ENCODE peak calls at places on chromosome 11, in six cellular contexts. P is WTC11, G is K562, K is HepG2, V is GM12878, B is HCT116. Q is an unnamed sample.

GRCh38 chr11:14577835-14578529 is 57.8 kb upstream of the PSMA1 start:
- DNase-seq in P (no peak), G (no peak), K (no peak), V (no peak), B (no peak), Q (no peak)

GRCh38 chr11:20278727-20279126 is 84.8 kb upstream of the HTATIP2 start:
- DNase-seq in P (no peak), G (no peak), K (no peak), V (no peak), B (no peak), Q (no peak)

GRCh38 chr11:41848349-41848748 is 388.9 kb upstream of the LRRC4C start:
- DNase-seq in P (no peak), G (no peak), K (no peak), V (no peak), B (no peak), Q (no peak)

GRCh38 chr11:115653926-115654325 is 149.7 kb upstream of the CADM1 start:
- DNase-seq in P (no peak), G (no peak), K (no peak), V (no peak), B (no peak), Q (no peak)

GRCh38 chr11:71371674-71372069 is 76.5 kb downstream of the DHCR7 start:
- DNase-seq in P (no peak), G (no peak), K (no peak), V (no peak), B (no peak), Q (no peak)

GRCh38 chr11:12089473-12089872 is 20.9 kb upstream of the MICAL2 start:
- DNase-seq in P (no peak), G (no peak), K (no peak), V (no peak), B (no peak), Q (no peak)

GRCh38 chr11:3849297-3849874 is 6.1 kb upstream of the STIM1 start:
- DNase-seq in P (no peak), G (peak), K (peak), V (no peak), B (no peak), Q (no peak)

GRCh38 chr11:66687831-66688281 is 10.2 kb upstream of the RBM4B start:
- DNase-seq in P (no peak), G (no peak), K (no peak), V (no peak), B (no peak), Q (no peak)

GRCh38 chr11:72719144-72719543 is 33.1 kb downstream of the ARAP1 start:
- DNase-seq in P (no peak), G (no peak), K (no peak), V (no peak), B (no peak), Q (no peak)

GRCh38 chr11:131568318-131568717 is 197.9 kb downstream of the NTM start:
- DNase-seq in P (no peak), G (no peak), K (no peak), V (no peak), B (no peak), Q (no peak)

GRCh38 chr11:77506857-77507256 is 33.0 kb upstream of the PAK1 start:
- DNase-seq in P (no peak), G (no peak), K (no peak), V (no peak), B (peak), Q (no peak)

GRCh38 chr11:96012086-96012824 is 88.3 kb upstream of the MTMR2 start:
- DNase-seq in P (no peak), G (no peak), K (peak), V (peak), B (peak), Q (no peak)

GRCh38 chr11:32487270-32487669 is 51.9 kb upstream of the WT1 start:
- DNase-seq in P (peak), G (peak), K (no peak), V (no peak), B (peak), Q (no peak)

GRCh38 chr11:2886936-2887335 is 1.4 kb upstream of the CDKN1C start:
- DNase-seq in P (no peak), G (no peak), K (no peak), V (no peak), B (no peak), Q (no peak)

GRCh38 chr11:121589946-121590537 is 137.3 kb upstream of the SORL1-AS1 start:
- DNase-seq in P (no peak), G (no peak), K (no peak), V (peak), B (no peak), Q (no peak)

GRCh38 chr11:65786008-65786785 is 666 bp upstream of the OVOL1 start:
- DNase-seq in P (peak), G (no peak), K (no peak), V (no peak), B (no peak), Q (peak)

GRCh38 chr11:15911377-15912044 is 444.8 kb downstream of the SOX6 start:
- DNase-seq in P (no peak), G (no peak), K (no peak), V (no peak), B (no peak), Q (no peak)

GRCh38 chr11:69799582-69799981 is 19.6 kb downstream of the FGF3 start:
- DNase-seq in P (no peak), G (peak), K (peak), V (no peak), B (peak), Q (no peak)

GRCh38 chr11:101706541-101706940 is 122.7 kb upstream of the TRPC6 start:
- DNase-seq in P (no peak), G (no peak), K (no peak), V (no peak), B (no peak), Q (no peak)

GRCh38 chr11:92941676-92942571 is 27.5 kb upstream of the MTNR1B start:
- DNase-seq in P (no peak), G (peak), K (peak), V (no peak), B (peak), Q (no peak)
- TF ChIP-seq ATF3 in P (no peak), G (no peak), K (no peak), V (no peak), B (no peak), Q (no peak)

GRCh38 chr11:117547188-117547831 is 219.7 kb downstream of the CEP164 start:
- DNase-seq in P (no peak), G (no peak), K (no peak), V (no peak), B (no peak), Q (no peak)
- TF ChIP-seq ATF3 in P (no peak), G (no peak), K (no peak), V (no peak), B (no peak), Q (no peak)

GRCh38 chr11:126414615-126415014 is 59.1 kb downstream of the ST3GAL4 start:
- DNase-seq in P (no peak), G (no peak), K (no peak), V (no peak), B (no peak), Q (no peak)

GRCh38 chr11:126415669-126416420 is 60.4 kb downstream of the ST3GAL4 start:
- DNase-seq in P (no peak), G (no peak), K (no peak), V (no peak), B (no peak), Q (no peak)

GRCh38 chr11:126413843-126414405 is 58.4 kb downstream of the ST3GAL4 start:
- DNase-seq in P (no peak), G (no peak), K (no peak), V (no peak), B (no peak), Q (no peak)

GRCh38 chr11:126416542-126417090 is 61.1 kb downstream of the ST3GAL4 start:
- DNase-seq in P (peak), G (no peak), K (no peak), V (peak), B (no peak), Q (peak)

DNA sequence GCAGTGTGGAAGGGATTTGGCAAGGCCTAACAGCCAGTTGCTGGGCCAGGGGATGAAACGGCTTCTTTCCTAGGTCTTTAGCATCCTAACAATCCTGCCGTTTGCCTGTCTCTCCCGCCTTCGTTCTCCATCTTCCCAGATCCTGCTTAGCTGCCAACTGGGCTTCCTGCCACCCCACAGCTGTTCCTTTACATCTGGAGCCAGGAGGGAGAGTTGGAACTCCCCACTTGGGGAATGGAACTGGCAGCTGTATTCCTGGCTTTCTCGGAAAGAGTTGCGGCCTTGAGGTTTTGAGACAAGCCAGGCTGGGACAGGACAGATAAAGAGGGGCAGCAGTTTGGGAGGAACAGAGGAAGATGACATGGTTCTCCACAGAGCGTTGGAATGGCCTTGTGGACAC is 59.6 kb downstream of the ST3GAL4 start:
- DNase-seq in P (no peak), G (no peak), K (no peak), V (no peak), B (no peak), Q (no peak)
- TF ChIP-seq ATF3 in P (no peak), G (no peak), K (no peak), V (no peak), B (no peak), Q (no peak)

DNA sequence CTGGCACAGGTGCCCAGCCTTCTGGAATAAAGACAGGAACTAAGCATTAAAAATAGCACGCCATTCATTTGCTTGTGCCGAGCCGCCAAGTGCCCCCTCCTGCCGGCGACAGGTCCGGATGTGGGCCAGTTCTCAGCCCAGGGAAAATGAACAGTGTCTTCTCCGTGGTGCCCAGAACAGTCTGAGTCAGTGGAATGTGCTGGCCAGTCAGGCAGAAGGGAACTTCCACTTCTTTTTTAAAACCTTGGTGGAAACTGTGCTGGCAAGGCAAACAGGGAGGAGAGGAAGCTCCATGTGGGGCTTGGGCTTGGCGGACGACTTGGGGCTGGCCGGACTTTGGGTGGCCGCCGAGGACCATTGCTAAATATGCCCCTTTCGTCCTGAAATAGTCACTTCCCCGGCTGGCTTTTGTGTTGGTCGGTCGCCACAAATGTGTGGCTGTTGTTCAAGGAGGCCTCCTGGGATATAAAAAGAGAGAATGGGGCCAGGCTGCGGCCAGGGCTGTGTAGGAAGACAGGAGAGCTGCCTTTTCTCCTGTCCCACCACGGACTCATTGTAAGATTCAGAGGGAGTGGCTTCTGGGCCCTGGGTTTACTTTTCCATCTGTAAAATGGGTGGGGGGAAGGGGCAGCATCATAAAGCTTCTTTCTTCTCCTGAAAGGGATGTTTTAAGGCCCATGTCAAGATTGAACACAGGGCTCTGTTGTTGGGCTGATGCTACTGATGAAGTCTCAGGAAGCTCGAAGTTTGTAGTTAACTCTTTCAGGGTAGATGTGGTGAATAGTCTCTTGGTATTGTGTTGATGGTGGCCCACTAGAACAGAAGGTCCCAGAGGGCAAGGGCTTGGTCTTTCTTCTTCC is 101.0 kb downstream of the PTPRJ start:
- DNase-seq in P (no peak), G (no peak), K (no peak), V (no peak), B (no peak), Q (no peak)
- TF ChIP-seq ATF3 in P (no peak), G (no peak), K (no peak), V (no peak), B (no peak), Q (no peak)

DNA sequence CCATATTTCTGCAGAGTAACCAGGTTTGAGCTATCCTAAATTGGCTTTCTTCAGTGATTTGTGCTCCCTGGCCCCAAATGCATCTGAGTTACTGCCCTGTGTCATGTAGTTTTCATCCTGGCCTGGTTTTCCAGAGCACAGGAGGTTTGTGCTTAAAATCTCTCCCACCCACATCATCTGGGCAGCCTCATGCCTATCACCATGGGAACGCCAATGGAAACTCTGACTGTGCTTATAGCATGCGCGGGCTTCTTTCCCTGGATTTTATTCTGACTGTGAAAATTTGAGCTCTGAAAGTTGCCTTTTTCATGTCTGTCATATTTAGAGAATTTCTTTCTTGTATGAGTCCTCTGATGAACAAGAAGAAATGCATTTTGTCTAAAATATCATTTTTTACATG is 55.3 kb downstream of the IRAG1 start:
- DNase-seq in P (no peak), G (no peak), K (no peak), V (no peak), B (no peak), Q (no peak)
- TF ChIP-seq ATF3 in P (no peak), G (no peak), K (no peak), V (no peak), B (no peak), Q (no peak)

DNA sequence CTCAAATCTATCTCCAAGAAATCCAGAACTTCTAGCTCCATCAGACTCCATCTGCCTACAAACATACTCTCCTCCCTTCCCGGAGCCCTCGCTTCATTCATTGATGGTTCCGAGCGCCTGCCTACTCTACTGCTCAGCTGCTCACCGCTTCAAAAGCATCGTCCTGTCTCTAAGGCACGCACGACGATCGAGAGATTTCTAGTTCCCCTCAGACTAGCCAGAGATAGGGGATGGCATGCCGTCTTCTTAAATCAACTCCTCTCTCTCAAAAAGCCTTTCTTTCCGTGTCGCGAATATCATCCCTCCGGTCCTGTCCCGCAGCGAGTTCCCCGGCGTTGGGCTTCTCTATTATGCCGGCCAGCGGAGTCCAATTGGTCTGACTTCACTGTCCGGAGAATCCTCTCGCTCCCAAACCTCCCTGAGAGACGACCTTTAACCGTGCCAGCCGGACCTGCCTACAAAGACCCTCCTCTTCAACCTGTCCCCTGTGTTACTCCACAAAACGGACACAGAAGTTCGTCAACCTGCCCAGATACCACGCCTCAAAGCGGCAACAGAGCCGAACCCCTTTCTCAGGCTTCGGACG is 592 bp downstream of the EEF1G start:
- DNase-seq in P (no peak), G (no peak), K (no peak), V (no peak), B (no peak), Q (no peak)
- TF ChIP-seq ATF3 in P (no peak), G (no peak), K (peak), V (no peak), B (no peak), Q (no peak)

GRCh38 chr11:113085446-113085845 is 124.2 kb downstream of the NCAM1 start:
- DNase-seq in P (no peak), G (no peak), K (no peak), V (no peak), B (no peak), Q (no peak)

GRCh38 chr11:113091578-113091844 is 130.3 kb downstream of the NCAM1 start:
- DNase-seq in P (no peak), G (no peak), K (no peak), V (no peak), B (no peak), Q (no peak)

GRCh38 chr11:113096661-113097060 is 135.4 kb downstream of the NCAM1 start:
- DNase-seq in P (no peak), G (no peak), K (no peak), V (no peak), B (no peak), Q (no peak)

GRCh38 chr11:113087716-113088115 is 126.5 kb downstream of the NCAM1 start:
- DNase-seq in P (no peak), G (no peak), K (no peak), V (no peak), B (no peak), Q (peak)

DNA sequence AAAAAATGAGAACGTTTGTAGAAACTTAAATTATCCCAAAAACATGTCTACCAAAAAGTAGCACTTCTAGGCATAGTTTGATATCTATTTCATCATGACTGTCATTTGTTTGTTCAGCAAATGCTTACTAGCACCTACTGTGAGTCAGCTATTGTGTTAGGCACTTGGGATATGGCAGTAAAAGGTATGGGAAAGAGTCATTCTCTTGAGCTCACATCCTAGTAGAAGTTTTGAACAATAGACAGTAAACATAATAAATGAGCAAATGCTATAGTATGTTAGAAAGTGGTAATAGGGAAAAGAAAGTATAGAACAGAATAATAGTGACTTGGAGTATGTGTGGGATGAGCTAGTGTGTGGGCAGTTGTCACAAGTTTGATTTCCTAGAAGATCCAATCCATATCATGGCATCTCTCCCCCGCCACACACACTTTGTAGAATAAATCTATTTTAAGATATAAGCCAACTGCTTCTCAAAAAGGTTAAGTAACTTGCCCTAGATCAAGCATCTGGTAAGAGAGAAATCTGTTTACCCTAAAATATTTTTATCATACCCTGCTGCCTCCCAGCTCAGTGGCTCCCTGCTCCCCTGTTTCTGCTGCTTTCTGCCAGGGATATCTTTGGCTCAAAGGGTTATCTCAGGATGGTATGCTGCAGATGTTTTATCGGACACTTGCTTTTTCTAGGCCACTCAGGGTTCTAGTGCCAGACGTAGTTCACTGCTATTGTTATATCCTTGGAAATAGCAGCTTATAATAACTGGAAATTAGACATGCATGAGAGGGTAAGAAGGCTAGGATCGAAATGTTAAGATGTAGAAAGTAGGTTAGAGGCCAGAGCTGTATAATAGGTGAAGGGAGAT is 129.7 kb downstream of the NCAM1 start:
- DNase-seq in P (no peak), G (no peak), K (no peak), V (no peak), B (no peak), Q (no peak)
- TF ChIP-seq ATF3 in P (no peak), G (no peak), K (no peak), V (no peak), B (no peak), Q (no peak)

GRCh38 chr11:61534901-61535839 is 26.6 kb downstream of the LRRC10B start:
- DNase-seq in P (no peak), G (no peak), K (no peak), V (no peak), B (no peak), Q (no peak)
- TF ChIP-seq ATF3 in P (no peak), G (no peak), K (no peak), V (no peak), B (no peak), Q (no peak)